ENCODE peak calls at places on chromosomes 11 and 22, in four cellular contexts. E is mesendoderm, F is H9, R is neuronal stem cell. O is an unnamed sample.

GRCh38 chr11:44617671-44618461 is 52.4 kb downstream of the CD82 start:
- DNase-seq in E (no peak), F (no peak), R (no peak), O (no peak)

GRCh38 chr11:3859373-3859881 is 4.0 kb downstream of the STIM1 start:
- DNase-seq in E (peak), F (peak), R (no peak), O (no peak)

GRCh38 chr11:281486-282161 is 3.4 kb downstream of the NLRP6 start:
- DNase-seq in E (no peak), F (no peak), R (no peak), O (no peak)

GRCh38 chr22:27139935-27140493 is 482.6 kb downstream of the MIAT start:
- DNase-seq in E (no peak), F (no peak), R (no peak), O (peak)

GRCh38 chr11:50333861-50334260 is 301.2 kb downstream of the OR4C45 start:
- DNase-seq in E (no peak), F (no peak), R (no peak), O (no peak)

GRCh38 chr22:47275479-47276218 is 513.2 kb downstream of the TBC1D22A start:
- DNase-seq in E (no peak), F (no peak), R (no peak), O (no peak)

GRCh38 chr11:45331839-45332485 is 45.8 kb upstream of the SYT13 start:
- DNase-seq in E (no peak), F (no peak), R (no peak), O (no peak)

GRCh38 chr11:82936261-82936660 is 34.7 kb downstream of the DDIAS start:
- DNase-seq in E (no peak), F (no peak), R (no peak), O (peak)

GRCh38 chr22:48891688-48892380 is 935.8 kb downstream of the BRD1 start:
- DNase-seq in E (no peak), F (no peak), R (no peak), O (no peak)

GRCh38 chr11:122069946-122070345 is 46.1 kb downstream of the BLID start:
- DNase-seq in E (peak), F (peak), R (peak), O (peak)

GRCh38 chr22:41021655-41022454 is 70.5 kb upstream of the EP300 start:
- DNase-seq in E (peak), F (peak), R (peak), O (peak)

GRCh38 chr11:75288846-75289760 is 48.5 kb downstream of the TPBGL start:
- DNase-seq in E (no peak), F (no peak), R (no peak), O (no peak)

GRCh38 chr22:17258015-17258827 is 39.0 kb upstream of the ADA2 start:
- DNase-seq in E (peak), F (peak), R (peak), O (no peak)

GRCh38 chr11:77046060-77046501 is 11.9 kb downstream of the B3GNT6 start:
- DNase-seq in E (peak), F (peak), R (peak), O (no peak)

GRCh38 chr11:100830978-100831732 is 144.1 kb downstream of the ARHGAP42 start:
- DNase-seq in E (no peak), F (no peak), R (no peak), O (peak)

GRCh38 chr11:130779943-130780342 is 136.3 kb downstream of the SNX19 start:
- DNase-seq in E (no peak), F (no peak), R (no peak), O (no peak)

GRCh38 chr11:11988099-11988651 is 20.3 kb downstream of the DKK3 start:
- DNase-seq in E (no peak), F (peak), R (no peak), O (peak)

GRCh38 chr11:129315781-129316579 is 59.7 kb upstream of the BARX2 start:
- DNase-seq in E (peak), F (peak), R (no peak), O (no peak)

GRCh38 chr11:111598546-111598945 is 3.7 kb upstream of the SIK2 start:
- DNase-seq in E (no peak), F (no peak), R (no peak), O (peak)

GRCh38 chr11:122690292-122690691 is 34.8 kb downstream of the UBASH3B start:
- DNase-seq in E (no peak), F (no peak), R (no peak), O (no peak)

GRCh38 chr11:120710354-120711187 is 199.0 kb downstream of the GRIK4 start:
- DNase-seq in E (peak), F (peak), R (peak), O (peak)

GRCh38 chr11:43944761-43945311 is 2.4 kb downstream of the C11orf96 start:
- DNase-seq in E (peak), F (peak), R (no peak), O (peak)

GRCh38 chr11:102179366-102179765 is 69.1 kb downstream of the YAP1 start:
- DNase-seq in E (peak), F (no peak), R (no peak), O (no peak)

GRCh38 chr11:3939211-3939610 is 83.7 kb downstream of the STIM1 start:
- DNase-seq in E (no peak), F (no peak), R (no peak), O (peak)

GRCh38 chr22:27473533-27473932 is 328.0 kb downstream of the MN1 start:
- DNase-seq in E (peak), F (no peak), R (no peak), O (no peak)

GRCh38 chr11:58813693-58814092 is 30.8 kb downstream of the GLYATL2 start:
- DNase-seq in E (peak), F (no peak), R (no peak), O (no peak)

GRCh38 chr11:107821199-107821926 is 37.2 kb downstream of the SLC35F2 start:
- DNase-seq in E (no peak), F (no peak), R (no peak), O (peak)

GRCh38 chr11:101014600-101015242 is 114.9 kb downstream of the PGR start:
- DNase-seq in E (no peak), F (no peak), R (no peak), O (no peak)

GRCh38 chr11:26901162-26901561 is 92.8 kb upstream of the FIBIN start:
- DNase-seq in E (no peak), F (no peak), R (no peak), O (no peak)

GRCh38 chr11:57427692-57428082 is 766 bp upstream of the SLC43A3 start:
- DNase-seq in E (no peak), F (no peak), R (no peak), O (peak)

GRCh38 chr22:43346521-43346929 is 3.4 kb upstream of the SCUBE1 start:
- DNase-seq in E (peak), F (peak), R (peak), O (no peak)

GRCh38 chr11:8779107-8779506 is 96.5 kb downstream of the RPL27A start:
- DNase-seq in E (no peak), F (no peak), R (no peak), O (no peak)

GRCh38 chr22:38826801-38827200 is 17.0 kb downstream of the NPTXR start:
- DNase-seq in E (no peak), F (no peak), R (no peak), O (no peak)
- H2BK15ac ChIP-seq in E (no peak), F (no peak), R (no peak), O (no peak)

DNA sequence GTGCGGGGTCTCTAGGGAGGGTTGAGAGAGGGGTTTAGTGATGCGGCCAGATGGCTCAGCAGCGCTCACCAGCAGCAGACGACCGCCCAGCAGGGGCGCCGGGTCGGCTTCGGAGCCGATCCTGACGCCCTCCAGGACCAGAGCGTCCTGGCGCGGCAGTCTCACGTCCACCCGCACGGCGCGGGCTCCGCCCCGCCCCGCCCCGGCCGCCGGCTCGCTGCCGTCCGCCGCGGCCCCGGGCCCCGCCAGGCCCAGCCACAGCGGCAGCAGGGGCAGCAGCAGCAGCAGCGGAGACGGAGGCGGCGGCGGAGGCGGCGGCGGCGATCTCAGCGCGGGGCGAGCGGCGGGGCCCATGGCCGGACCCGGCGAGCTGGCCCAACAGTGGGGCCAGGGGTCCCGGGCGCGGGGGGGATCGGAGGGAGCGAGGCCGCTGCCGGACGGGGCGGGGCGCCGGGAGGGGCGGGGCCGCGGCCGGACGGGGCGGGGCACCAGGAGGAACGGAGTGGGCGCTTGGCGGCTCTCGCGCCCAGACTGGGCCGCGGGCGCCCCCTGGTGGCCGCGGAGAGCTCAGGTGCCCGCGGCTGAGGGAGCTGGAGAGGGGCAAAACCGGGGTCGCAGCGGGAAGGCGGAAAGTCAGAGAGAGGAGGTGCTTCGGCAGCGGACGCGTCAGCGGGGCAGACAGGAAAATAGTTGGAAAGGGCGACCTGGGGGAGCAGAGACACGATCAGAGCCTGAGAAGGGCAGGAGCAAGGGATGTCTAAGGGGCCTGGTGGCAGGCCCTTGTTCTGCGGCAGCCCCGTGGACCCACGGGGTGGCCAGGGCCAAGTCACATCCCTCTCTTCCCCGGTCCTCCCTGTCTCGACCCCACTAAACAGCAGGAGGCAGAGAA is at the start of gene RNF215:
- DNase-seq in E (peak), F (peak), R (peak), O (peak)
- H2BK15ac ChIP-seq in E (no peak), F (no peak), R (no peak), O (peak)

DNA sequence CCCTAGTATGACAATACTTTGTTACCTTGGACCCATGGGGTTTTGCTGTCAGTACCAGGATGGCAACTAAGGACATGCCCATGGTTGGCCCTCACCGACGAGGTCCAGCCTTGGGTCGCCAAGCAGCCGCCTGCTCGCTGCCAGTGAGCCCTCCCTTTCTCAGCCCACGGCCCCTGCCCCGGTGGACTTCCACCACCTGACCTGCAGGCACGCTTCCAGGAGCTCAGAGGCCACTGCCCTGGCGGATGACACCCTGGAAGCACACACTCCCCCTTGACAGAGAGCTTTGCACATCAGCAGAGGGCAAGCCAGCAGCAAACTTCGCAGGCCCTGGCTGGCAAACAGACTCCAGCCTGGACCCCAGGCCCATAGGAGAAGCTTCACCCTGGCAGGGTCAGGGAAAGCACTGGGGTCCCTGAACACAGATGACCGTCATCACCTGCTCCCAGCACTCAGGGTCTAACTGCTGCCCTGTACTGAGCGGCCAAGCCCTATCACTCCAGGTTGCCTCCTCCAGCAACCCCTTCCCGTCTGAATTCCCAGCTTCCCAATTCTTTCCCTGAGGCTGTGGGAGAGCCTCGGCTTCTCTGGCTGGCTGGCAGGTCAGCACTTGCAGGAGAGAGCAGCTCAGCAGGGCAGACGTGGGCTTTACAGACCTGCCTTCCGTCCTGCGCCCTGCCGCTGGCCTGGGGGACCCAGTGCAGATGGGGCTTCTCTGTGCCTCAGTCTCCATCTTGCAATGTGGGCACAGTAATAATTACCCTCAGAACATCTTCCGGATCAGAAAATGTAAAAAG is 2.7 kb upstream of the PPARA start:
- DNase-seq in E (no peak), F (peak), R (no peak), O (no peak)
- H2BK15ac ChIP-seq in E (no peak), F (no peak), R (no peak), O (no peak)

GRCh38 chr11:35623708-35624168 is 5.5 kb downstream of the FJX1 start:
- DNase-seq in E (no peak), F (no peak), R (no peak), O (peak)
- H2BK15ac ChIP-seq in E (no peak), F (no peak), R (no peak), O (peak)

DNA sequence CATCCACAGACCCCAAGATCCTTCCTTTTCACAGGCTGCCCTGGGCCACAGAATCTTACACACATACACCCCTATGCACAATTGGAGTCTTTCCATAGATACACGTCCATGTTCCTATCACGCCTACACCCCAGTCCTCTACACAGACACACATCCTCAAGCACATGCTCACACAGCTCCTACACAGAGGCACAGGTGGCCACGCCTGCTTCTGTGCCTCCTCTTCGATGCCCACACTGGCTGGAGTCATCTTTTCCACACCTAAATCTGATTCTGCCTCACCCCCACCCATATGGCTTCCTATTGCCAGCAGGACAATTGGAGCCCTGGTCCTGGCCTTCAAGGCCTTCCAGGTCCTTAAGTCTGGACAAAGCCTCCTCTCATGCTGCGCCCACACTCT is 25.5 kb downstream of the PDE2A start:
- DNase-seq in E (no peak), F (no peak), R (no peak), O (no peak)
- H2BK15ac ChIP-seq in E (no peak), F (no peak), R (peak), O (no peak)

GRCh38 chr11:67364783-67365525 is 8.4 kb downstream of the CLCF1 start:
- DNase-seq in E (no peak), F (no peak), R (no peak), O (no peak)
- H2BK15ac ChIP-seq in E (no peak), F (no peak), R (peak), O (no peak)

GRCh38 chr11:86792150-86792549 is 8.2 kb upstream of the PRSS23 start:
- DNase-seq in E (no peak), F (no peak), R (no peak), O (no peak)
- H2BK15ac ChIP-seq in E (no peak), F (no peak), R (no peak), O (no peak)

GRCh38 chr11:65660038-65660437 is 2.7 kb downstream of the RELA start:
- DNase-seq in E (no peak), F (no peak), R (no peak), O (no peak)

GRCh38 chr11:65662802-65663633 is at the start of gene RELA:
- DNase-seq in E (peak), F (peak), R (peak), O (peak)

GRCh38 chr11:65662247-65662801 is 392 bp downstream of the RELA start:
- DNase-seq in E (no peak), F (no peak), R (no peak), O (no peak)

GRCh38 chr11:65661599-65662246 is 993 bp downstream of the RELA start:
- DNase-seq in E (no peak), F (no peak), R (no peak), O (no peak)

GRCh38 chr11:65663634-65664200 is 1.0 kb upstream of the RELA start:
- DNase-seq in E (no peak), F (no peak), R (no peak), O (peak)
- H2BK15ac ChIP-seq in E (no peak), F (no peak), R (no peak), O (no peak)

GRCh38 chr22:36257308-36257707 is 4.4 kb downstream of the APOL1 start:
- DNase-seq in E (no peak), F (peak), R (no peak), O (no peak)

GRCh38 chr22:36253523-36254490 is 874 bp downstream of the APOL1 start:
- DNase-seq in E (no peak), F (peak), R (no peak), O (no peak)

GRCh38 chr22:36256474-36256873 is 3.5 kb downstream of the APOL1 start:
- DNase-seq in E (no peak), F (peak), R (no peak), O (peak)

GRCh38 chr22:36257948-36258674 is 5.2 kb downstream of the APOL1 start:
- DNase-seq in E (no peak), F (peak), R (no peak), O (no peak)

DNA sequence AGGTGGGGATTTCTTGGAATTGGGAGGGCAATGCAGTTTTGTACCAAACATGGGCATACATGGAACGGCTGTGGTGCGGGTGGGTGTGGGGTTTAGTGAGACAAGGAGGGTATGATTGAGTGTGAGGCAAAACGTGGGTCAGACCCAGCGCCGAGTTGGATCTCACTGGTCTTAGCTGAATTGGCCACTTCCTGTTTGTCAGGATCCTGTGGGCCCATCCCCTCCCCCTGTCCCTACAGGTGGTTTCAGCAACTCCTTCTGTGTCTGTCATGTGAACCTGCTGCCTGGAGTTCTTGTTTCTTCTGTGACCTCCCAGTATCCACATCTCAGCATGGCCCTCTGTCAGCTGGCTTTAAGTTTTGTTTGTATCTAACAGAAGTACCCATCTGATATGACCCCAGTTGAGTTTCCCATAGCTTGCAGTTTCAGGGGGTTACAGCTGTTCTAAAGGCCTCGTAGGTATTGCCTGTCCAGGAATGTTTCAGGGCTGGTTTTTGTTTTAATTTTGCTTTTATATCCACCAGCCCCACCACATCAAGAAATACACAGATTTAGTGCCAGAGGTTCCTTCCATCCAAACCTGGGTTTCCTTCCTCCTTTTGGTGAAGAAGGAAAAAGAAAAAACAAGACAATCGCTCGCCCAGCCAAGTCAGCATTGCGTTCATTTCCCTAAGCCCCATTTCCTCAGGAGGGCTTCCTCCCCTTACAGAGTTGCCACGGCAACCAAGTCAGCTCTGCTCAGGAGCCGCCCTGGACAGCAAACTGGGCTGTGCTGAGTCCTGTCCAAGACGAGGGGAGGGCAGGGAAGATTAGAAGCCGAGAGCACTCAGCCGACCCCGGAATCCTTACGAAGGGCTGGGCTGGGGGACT is 6.1 kb downstream of the APOL1 start:
- DNase-seq in E (peak), F (peak), R (peak), O (peak)
- H2BK15ac ChIP-seq in E (no peak), F (no peak), R (peak), O (no peak)